ENCODE peak calls at places on chromosomes 16 and 17, in five cellular contexts. One of them, this sample, is unnamed.

GRCh38 chr16:67935096-67935401 is 1.6 kb downstream of the PSMB10 start:
- DNase-seq in lower leg skin: no peak
- DNase-seq in HFFc6: no peak
- DNase-seq in BJ: no peak
- DNase-seq in fibroblast of pulmonary artery: no peak
- DNase-seq in this sample: no peak

GRCh38 chr17:1323336-1323735 is 43.9 kb downstream of the TRARG1 start:
- DNase-seq in fibroblast of pulmonary artery: peak
- DNase-seq in lower leg skin: no peak
- DNase-seq in HFFc6: no peak
- DNase-seq in BJ: no peak
- DNase-seq in this sample: no peak

GRCh38 chr16:14600164-14600563 is 29.9 kb downstream of the PARN start:
- DNase-seq in lower leg skin: no peak
- DNase-seq in BJ: no peak
- DNase-seq in fibroblast of pulmonary artery: peak
- DNase-seq in HFFc6: peak
- DNase-seq in this sample: no peak

GRCh38 chr17:50148226-50149098 is 2.0 kb downstream of the PPP1R9B start:
- DNase-seq in HFFc6: no peak
- DNase-seq in BJ: no peak
- DNase-seq in fibroblast of pulmonary artery: no peak
- DNase-seq in lower leg skin: no peak
- DNase-seq in this sample: no peak

GRCh38 chr17:78785011-78785662 is 3.1 kb upstream of the CYTH1 start:
- DNase-seq in HFFc6: no peak
- DNase-seq in BJ: no peak
- DNase-seq in fibroblast of pulmonary artery: no peak
- DNase-seq in lower leg skin: no peak
- DNase-seq in this sample: no peak

GRCh38 chr16:51577621-51578303 is 426.7 kb upstream of the SALL1 start:
- DNase-seq in lower leg skin: no peak
- DNase-seq in BJ: no peak
- DNase-seq in HFFc6: no peak
- DNase-seq in fibroblast of pulmonary artery: no peak
- DNase-seq in this sample: no peak

GRCh38 chr17:350706-351435 is 1.7 kb downstream of the RPH3AL start:
- DNase-seq in lower leg skin: peak
- DNase-seq in BJ: no peak
- DNase-seq in HFFc6: peak
- DNase-seq in fibroblast of pulmonary artery: peak
- DNase-seq in this sample: no peak

GRCh38 chr16:3842994-3843393 is 37.5 kb downstream of the CREBBP start:
- DNase-seq in BJ: no peak
- DNase-seq in HFFc6: no peak
- DNase-seq in lower leg skin: no peak
- DNase-seq in fibroblast of pulmonary artery: peak
- DNase-seq in this sample: no peak

GRCh38 chr16:982152-983043 is 828 bp downstream of the SOX8 start:
- DNase-seq in lower leg skin: no peak
- DNase-seq in HFFc6: no peak
- DNase-seq in BJ: no peak
- DNase-seq in fibroblast of pulmonary artery: no peak
- DNase-seq in this sample: no peak

GRCh38 chr16:24996731-24997130 is 18.4 kb downstream of the ARHGAP17 start:
- DNase-seq in HFFc6: no peak
- DNase-seq in fibroblast of pulmonary artery: no peak
- DNase-seq in BJ: no peak
- DNase-seq in lower leg skin: no peak
- DNase-seq in this sample: no peak

GRCh38 chr16:3363793-3364192 is 8.1 kb downstream of the OR2C1 start:
- DNase-seq in lower leg skin: no peak
- DNase-seq in fibroblast of pulmonary artery: no peak
- DNase-seq in HFFc6: no peak
- DNase-seq in BJ: no peak
- DNase-seq in this sample: no peak

GRCh38 chr17:63040816-63041215 is 74.8 kb downstream of the TANC2 start:
- DNase-seq in BJ: no peak
- DNase-seq in fibroblast of pulmonary artery: no peak
- DNase-seq in HFFc6: no peak
- DNase-seq in lower leg skin: no peak
- DNase-seq in this sample: no peak

GRCh38 chr16:9670058-9670457 is 512.2 kb downstream of the GRIN2A start:
- DNase-seq in lower leg skin: no peak
- DNase-seq in BJ: no peak
- DNase-seq in HFFc6: no peak
- DNase-seq in fibroblast of pulmonary artery: no peak
- DNase-seq in this sample: no peak

GRCh38 chr17:37160940-37161339 is 212.2 kb downstream of the AATF start:
- DNase-seq in HFFc6: peak
- DNase-seq in fibroblast of pulmonary artery: peak
- DNase-seq in BJ: no peak
- DNase-seq in lower leg skin: no peak
- DNase-seq in this sample: no peak

GRCh38 chr17:44219636-44220210 is at the start of gene UBTF:
- DNase-seq in lower leg skin: no peak
- DNase-seq in HFFc6: no peak
- DNase-seq in BJ: no peak
- DNase-seq in fibroblast of pulmonary artery: peak
- DNase-seq in this sample: peak

GRCh38 chr17:81513669-81514484 is 1.3 kb upstream of the ACTG1 start:
- DNase-seq in HFFc6: peak
- DNase-seq in BJ: no peak
- DNase-seq in lower leg skin: peak
- DNase-seq in fibroblast of pulmonary artery: peak
- DNase-seq in this sample: peak
- TF ChIP-seq CTCF in HFFc6: peak
- TF ChIP-seq CTCF in BJ: no peak
- TF ChIP-seq CTCF in lower leg skin: no peak
- TF ChIP-seq CTCF in fibroblast of pulmonary artery: no peak
- TF ChIP-seq CTCF in this sample: no peak

GRCh38 chr17:74978240-74978639 is 5.7 kb upstream of the HID1 start:
- DNase-seq in fibroblast of pulmonary artery: no peak
- DNase-seq in BJ: no peak
- DNase-seq in lower leg skin: no peak
- DNase-seq in HFFc6: no peak
- DNase-seq in this sample: no peak

GRCh38 chr17:74979408-74980146 is 7.0 kb upstream of the HID1 start:
- DNase-seq in BJ: no peak
- DNase-seq in lower leg skin: no peak
- DNase-seq in fibroblast of pulmonary artery: no peak
- DNase-seq in HFFc6: no peak
- DNase-seq in this sample: no peak

GRCh38 chr17:74986206-74986576 is 1.2 kb upstream of the CDR2L start:
- DNase-seq in fibroblast of pulmonary artery: no peak
- DNase-seq in lower leg skin: no peak
- DNase-seq in HFFc6: no peak
- DNase-seq in BJ: no peak
- DNase-seq in this sample: no peak

GRCh38 chr17:74981318-74981978 is 6.0 kb upstream of the CDR2L start:
- DNase-seq in HFFc6: no peak
- DNase-seq in fibroblast of pulmonary artery: no peak
- DNase-seq in lower leg skin: no peak
- DNase-seq in BJ: no peak
- DNase-seq in this sample: no peak

GRCh38 chr17:74981979-74982662 is 5.3 kb upstream of the CDR2L start:
- DNase-seq in lower leg skin: no peak
- DNase-seq in BJ: no peak
- DNase-seq in fibroblast of pulmonary artery: peak
- DNase-seq in HFFc6: no peak
- DNase-seq in this sample: peak
- TF ChIP-seq CTCF in lower leg skin: no peak
- TF ChIP-seq CTCF in BJ: no peak
- TF ChIP-seq CTCF in fibroblast of pulmonary artery: no peak
- TF ChIP-seq CTCF in HFFc6: no peak
- TF ChIP-seq CTCF in this sample: no peak

GRCh38 chr16:81405702-81406113 is 38.9 kb upstream of the CMIP start:
- DNase-seq in lower leg skin: no peak
- DNase-seq in HFFc6: peak
- DNase-seq in BJ: peak
- DNase-seq in fibroblast of pulmonary artery: peak
- DNase-seq in this sample: no peak
- TF ChIP-seq CTCF in lower leg skin: no peak
- TF ChIP-seq CTCF in HFFc6: peak
- TF ChIP-seq CTCF in BJ: peak
- TF ChIP-seq CTCF in fibroblast of pulmonary artery: peak
- TF ChIP-seq CTCF in this sample: peak

GRCh38 chr17:57090560-57091185 is 5.6 kb downstream of the AKAP1 start:
- DNase-seq in HFFc6: peak
- DNase-seq in BJ: no peak
- DNase-seq in fibroblast of pulmonary artery: peak
- DNase-seq in lower leg skin: no peak
- DNase-seq in this sample: no peak
- TF ChIP-seq CTCF in HFFc6: no peak
- TF ChIP-seq CTCF in BJ: no peak
- TF ChIP-seq CTCF in fibroblast of pulmonary artery: no peak
- TF ChIP-seq CTCF in lower leg skin: no peak
- TF ChIP-seq CTCF in this sample: no peak

This sample was measured in mesothelial cell of epicardium.